ENCODE peak calls at places on chromosomes 6 and 20, in six cellular contexts. P is NCI-H2081; B is GM10248; D is NCI-H1092; N is NCI-H2029; S is naive thymus-derived CD8-positive, alpha-beta T cell. O is an unnamed sample.

GRCh38 chr6:75503291-75503690 is 9.7 kb upstream of the FILIP1 start:
- DNase-seq in P (no peak), B (no peak), D (no peak), N (no peak), S (no peak), O (no peak)

GRCh38 chr6:75156186-75156878 is 49.5 kb downstream of the COL12A1 start:
- DNase-seq in P (no peak), B (no peak), D (no peak), N (no peak), S (no peak), O (no peak)

GRCh38 chr6:19616022-19616421 is 221.1 kb upstream of the ID4 start:
- DNase-seq in P (no peak), B (no peak), D (no peak), N (no peak), S (no peak), O (no peak)

GRCh38 chr6:161481786-161482516 is 208.1 kb upstream of the AGPAT4 start:
- DNase-seq in P (no peak), B (no peak), D (no peak), N (no peak), S (no peak), O (no peak)

GRCh38 chr6:169820358-169820757 is 68.9 kb downstream of the ERMARD start:
- DNase-seq in P (no peak), B (no peak), D (no peak), N (no peak), S (no peak), O (no peak)

GRCh38 chr20:4962257-4962855 is 39.0 kb downstream of the SLC23A2 start:
- DNase-seq in P (no peak), B (no peak), D (no peak), N (no peak), S (no peak), O (peak)

GRCh38 chr6:11129908-11130565 is 18.5 kb upstream of the ERVFRD-1 start:
- DNase-seq in P (no peak), B (no peak), D (no peak), N (no peak), S (no peak), O (no peak)

GRCh38 chr20:16701296-16701695 is 28.5 kb upstream of the SNRPB2 start:
- DNase-seq in P (no peak), B (peak), D (peak), N (no peak), S (peak), O (peak)

GRCh38 chr6:151291145-151292055 is 51.6 kb downstream of the AKAP12 start:
- DNase-seq in P (no peak), B (no peak), D (no peak), N (no peak), S (no peak), O (no peak)

GRCh38 chr6:42454428-42454791 is 2.7 kb upstream of the TRERF1 start:
- DNase-seq in P (no peak), B (no peak), D (no peak), N (no peak), S (no peak), O (no peak)

GRCh38 chr6:16730720-16731502 is 30.3 kb downstream of the ATXN1 start:
- DNase-seq in P (no peak), B (no peak), D (no peak), N (no peak), S (no peak), O (no peak)

GRCh38 chr6:129923520-129923919 is 62.4 kb upstream of the TMEM244 start:
- DNase-seq in P (no peak), B (no peak), D (no peak), N (no peak), S (no peak), O (no peak)

GRCh38 chr6:37068523-37069270 is 63.2 kb downstream of the FGD2 start:
- DNase-seq in P (no peak), B (peak), D (no peak), N (no peak), S (no peak), O (no peak)

O was measured in DND-41.